ENCODE peak calls at places on chromosomes 13 and 19, in ten cellular contexts. U, G, L, I, K, M, F, T, W and O are unnamed samples.
A peak's percentile ranks its signal among the peaks of the same experiment; 100 is the strongest.

GRCh38 chr19:2495130-2495641 is 19.3 kb downstream of the GADD45B start:
- DNase-seq in U (peak; percentile 69), G (peak; percentile 70), L (peak; percentile 83), I (peak; percentile 59), K (no peak), M (no peak), F (peak; percentile 70), T (no peak), W (no peak), O (peak; percentile 78)

GRCh38 chr13:65882810-65883209 is 1347.3 kb downstream of the PCDH9 start:
- DNase-seq in U (no peak), G (no peak), L (no peak), I (no peak), K (no peak), M (no peak), F (no peak), T (no peak), W (no peak), O (no peak)

GRCh38 chr13:51881296-51881695 is 19.5 kb downstream of the CCDC70 start:
- DNase-seq in U (no peak), G (no peak), L (no peak), I (no peak), K (no peak), M (no peak), F (no peak), T (no peak), W (no peak), O (no peak)

GRCh38 chr19:55697698-55698097 is 22.7 kb downstream of the EPN1 start:
- DNase-seq in U (no peak), G (no peak), L (no peak), I (no peak), K (no peak), M (no peak), F (no peak), T (no peak), W (no peak), O (no peak)

GRCh38 chr13:108346376-108346775 is 76.9 kb downstream of the TNFSF13B start:
- DNase-seq in U (no peak), G (no peak), L (no peak), I (no peak), K (no peak), M (no peak), F (no peak), T (no peak), W (no peak), O (no peak)

GRCh38 chr19:54062643-54063042 is 1.1 kb downstream of the VSTM1 start:
- DNase-seq in U (no peak), G (no peak), L (peak; percentile 26), I (no peak), K (no peak), M (no peak), F (no peak), T (no peak), W (no peak), O (no peak)

GRCh38 chr13:50617134-50617721 is 226.3 kb downstream of the DLEU7 start:
- DNase-seq in U (peak; percentile 80), G (peak; percentile 80), L (no peak), I (no peak), K (no peak), M (no peak), F (no peak), T (peak; percentile 35), W (no peak), O (peak; percentile 85)

GRCh38 chr13:105363747-105364177 is 1171.7 kb downstream of the EFNB2 start:
- DNase-seq in U (peak; percentile 14), G (peak; percentile 17), L (no peak), I (no peak), K (no peak), M (no peak), F (peak; percentile 6), T (no peak), W (no peak), O (no peak)

GRCh38 chr13:79485014-79485441 is 4.1 kb downstream of the NDFIP2 start:
- DNase-seq in U (peak; percentile 84), G (peak; percentile 75), L (no peak), I (no peak), K (no peak), M (no peak), F (no peak), T (peak; percentile 59), W (no peak), O (peak; percentile 94)

GRCh38 chr13:26551255-26551654 is 6.2 kb upstream of the WASF3 start:
- DNase-seq in U (no peak), G (no peak), L (no peak), I (no peak), K (no peak), M (no peak), F (no peak), T (no peak), W (no peak), O (no peak)

GRCh38 chr13:20132052-20132634 is 28.7 kb downstream of the GJA3 start:
- DNase-seq in U (no peak), G (no peak), L (no peak), I (no peak), K (no peak), M (no peak), F (no peak), T (no peak), W (no peak), O (no peak)

GRCh38 chr19:51702754-51703654 is 9.9 kb downstream of the SPACA6 start:
- DNase-seq in U (no peak), G (no peak), L (no peak), I (peak; percentile 32), K (no peak), M (no peak), F (peak; percentile 22), T (no peak), W (no peak), O (no peak)

GRCh38 chr19:51701468-51702100 is 8.5 kb downstream of the SPACA6 start:
- DNase-seq in U (no peak), G (no peak), L (no peak), I (no peak), K (no peak), M (no peak), F (peak; percentile 2), T (no peak), W (no peak), O (no peak)

GRCh38 chr19:51702103-51702753 is 9.1 kb downstream of the SPACA6 start:
- DNase-seq in U (peak; percentile 58), G (peak; percentile 79), L (peak; percentile 77), I (peak; percentile 88), K (no peak), M (no peak), F (peak; percentile 54), T (no peak), W (no peak), O (no peak)

GRCh38 chr19:51704601-51705000 is 11.5 kb downstream of the SPACA6 start:
- DNase-seq in U (no peak), G (no peak), L (no peak), I (no peak), K (no peak), M (no peak), F (no peak), T (no peak), W (no peak), O (no peak)

GRCh38 chr19:51703655-51704515 is 10.8 kb downstream of the SPACA6 start:
- DNase-seq in U (peak; percentile 94), G (peak; percentile 97), L (peak; percentile 98), I (peak; percentile 98), K (peak; percentile 96), M (peak; percentile 93), F (peak; percentile 99), T (peak; percentile 85), W (peak; percentile 99), O (peak; percentile 82)
- TF ChIP-seq CTCF in U (peak; percentile 28), G (peak; percentile 54), L (peak; percentile 62), I (peak; percentile 32), K (peak; percentile 60), M (peak; percentile 64), F (peak; percentile 56), T (peak; percentile 48), W (peak; percentile 27), O (peak; percentile 74)

GRCh38 chr19:18785179-18786124 is 5.7 kb downstream of the COMP start:
- DNase-seq in U (peak; percentile 57), G (peak; percentile 64), L (peak; percentile 73), I (peak; percentile 81), K (no peak), M (peak; percentile 80), F (peak; percentile 100), T (no peak), W (peak; percentile 97), O (peak; percentile 5)
- TF ChIP-seq CTCF in U (no peak), G (no peak), L (no peak), I (no peak), K (no peak), M (no peak), F (no peak), T (no peak), W (no peak), O (no peak)

GRCh38 chr13:94988654-94989053 is 276.3 kb upstream of the SOX21 start:
- DNase-seq in U (peak; percentile 23), G (peak; percentile 23), L (no peak), I (no peak), K (no peak), M (no peak), F (no peak), T (no peak), W (no peak), O (no peak)
- TF ChIP-seq CTCF in U (peak; percentile 16), G (peak; percentile 17), L (no peak), I (no peak), K (no peak), M (no peak), F (peak; percentile 7), T (no peak), W (no peak), O (no peak)

GRCh38 chr19:16799740-16800139 is 29.5 kb upstream of the SIN3B start:
- DNase-seq in U (no peak), G (no peak), L (no peak), I (no peak), K (no peak), M (no peak), F (no peak), T (no peak), W (no peak), O (no peak)

GRCh38 chr19:16804176-16804575 is 25.0 kb upstream of the SIN3B start:
- DNase-seq in U (no peak), G (no peak), L (no peak), I (no peak), K (no peak), M (no peak), F (no peak), T (no peak), W (no peak), O (no peak)

GRCh38 chr19:16797876-16798275 is 31.3 kb upstream of the SIN3B start:
- DNase-seq in U (no peak), G (no peak), L (no peak), I (no peak), K (no peak), M (no peak), F (no peak), T (no peak), W (no peak), O (no peak)

GRCh38 chr19:16795731-16796130 is 33.5 kb upstream of the SIN3B start:
- DNase-seq in U (no peak), G (peak; percentile 7), L (no peak), I (no peak), K (no peak), M (no peak), F (no peak), T (no peak), W (no peak), O (no peak)

DNA sequence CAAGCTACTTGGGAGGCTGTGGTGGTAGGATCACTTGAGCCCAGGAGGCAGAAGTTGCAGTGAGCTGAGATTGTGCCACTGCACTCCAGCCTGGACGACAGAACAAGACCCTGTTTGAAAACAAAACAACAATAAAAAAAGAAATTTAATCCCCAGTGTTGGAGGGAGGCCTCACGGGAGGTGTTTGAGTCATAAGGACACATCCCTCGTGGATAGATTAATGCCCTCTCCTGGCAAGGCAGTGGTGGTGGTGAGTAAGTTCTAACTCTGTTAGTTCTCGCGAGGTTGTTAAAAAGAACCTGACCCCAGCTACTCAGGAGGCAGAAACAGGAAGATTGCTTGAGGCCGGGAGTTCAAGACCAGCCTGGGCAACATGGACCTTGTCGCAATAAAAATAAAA is 27.6 kb upstream of the SIN3B start:
- DNase-seq in U (peak; percentile 48), G (peak; percentile 47), L (no peak), I (no peak), K (no peak), M (no peak), F (no peak), T (no peak), W (no peak), O (peak; percentile 35)
- TF ChIP-seq CTCF in U (no peak), G (no peak), L (no peak), I (no peak), K (no peak), M (no peak), F (no peak), T (no peak), W (no peak), O (peak; percentile 9)